ENCODE peak calls at places on chromosomes 16 and 17, in eight cellular contexts. B is ELF-1; S is breast epithelium; H is GM10248; D is GM23248; V is naive thymus-derived CD8-positive, alpha-beta T cell; I is Kasumi-1; M is LHCN-M2. Y is an unnamed sample.
A peak's percentile ranks its signal among the peaks of the same experiment; 100 is the strongest.

GRCh38 chr17:13437966-13438779 is 163.6 kb downstream of the HS3ST3A1 start:
- DNase-seq in H (no peak), V (no peak), I (no peak), S (no peak), M (peak; percentile 60), B (peak; percentile 11), D (peak; percentile 31), Y (no peak)

GRCh38 chr17:15456486-15456885 is 10.9 kb downstream of the CDRT4 start:
- DNase-seq in B (no peak), D (peak; percentile 52), I (no peak), V (no peak), M (peak; percentile 88), H (no peak), S (no peak), Y (no peak)

GRCh38 chr16:67170168-67170947 is at the start of gene NOL3:
- DNase-seq in M (peak; percentile 93), B (peak; percentile 90), I (no peak), D (peak; percentile 88), V (no peak), S (peak; percentile 76), H (peak; percentile 83), Y (peak; percentile 68)

GRCh38 chr17:76147211-76148014 is 6.4 kb upstream of the FOXJ1 start:
- DNase-seq in I (peak; percentile 71), M (peak; percentile 22), V (no peak), D (peak; percentile 48), B (no peak), S (no peak), H (no peak), Y (peak; percentile 51)

GRCh38 chr17:38603786-38604478 is 1.8 kb downstream of the SRCIN1 start:
- DNase-seq in S (no peak), D (no peak), M (no peak), V (no peak), B (no peak), I (no peak), H (no peak), Y (no peak)

GRCh38 chr16:66485361-66485760 is 58.3 kb downstream of the BEAN1 start:
- DNase-seq in D (no peak), M (no peak), B (no peak), S (peak; percentile 15), I (no peak), H (no peak), V (no peak), Y (no peak)

GRCh38 chr17:77281904-77282367 is 141.2 kb downstream of the SEC14L1 start:
- DNase-seq in M (no peak), I (no peak), B (peak; percentile 53), V (no peak), D (no peak), S (no peak), H (no peak), Y (no peak)

GRCh38 chr16:5042574-5043171 is 8.9 kb upstream of the NAGPA start:
- DNase-seq in D (peak; percentile 47), V (no peak), H (no peak), S (no peak), M (peak; percentile 41), B (peak; percentile 45), I (no peak), Y (no peak)

GRCh38 chr16:89827383-89828198 is 684 bp upstream of the SPIRE2 start:
- DNase-seq in H (no peak), M (peak; percentile 62), S (peak; percentile 49), B (peak; percentile 67), I (no peak), V (no peak), D (peak; percentile 55), Y (peak; percentile 46)

GRCh38 chr16:58027341-58028167 is 2.0 kb downstream of the MMP15 start:
- DNase-seq in I (no peak), M (no peak), B (peak; percentile 91), S (no peak), D (peak; percentile 43), V (no peak), H (no peak), Y (no peak)

GRCh38 chr16:84120023-84120422 is 3.3 kb upstream of the MBTPS1 start:
- DNase-seq in H (no peak), M (no peak), D (no peak), S (peak; percentile 4), V (no peak), I (no peak), B (no peak), Y (no peak)

GRCh38 chr16:31869511-31870201 is 4.0 kb upstream of the ZNF267 start:
- DNase-seq in H (peak; percentile 39), I (peak; percentile 100), B (no peak), M (peak; percentile 92), V (peak; percentile 77), S (peak; percentile 38), D (peak; percentile 93), Y (peak; percentile 93)

GRCh38 chr17:80773243-80773991 is 218.2 kb upstream of the CHMP6 start:
- DNase-seq in I (peak; percentile 28), S (no peak), M (no peak), D (peak; percentile 54), B (peak; percentile 73), H (no peak), V (no peak), Y (peak; percentile 42)

GRCh38 chr16:69179255-69180010 is 7.5 kb upstream of the SNTB2 start:
- DNase-seq in B (no peak), V (no peak), D (peak; percentile 89), H (no peak), I (no peak), S (peak; percentile 89), M (peak; percentile 80), Y (no peak)

GRCh38 chr17:73566905-73567782 is 77.1 kb downstream of the SDK2 start:
- DNase-seq in H (no peak), B (peak; percentile 84), V (no peak), I (no peak), S (peak; percentile 38), M (no peak), D (no peak), Y (no peak)

GRCh38 chr17:67765623-67766022 is 47.9 kb downstream of the NOL11 start:
- DNase-seq in D (no peak), M (no peak), B (no peak), H (no peak), I (no peak), V (no peak), S (no peak), Y (no peak)

GRCh38 chr17:82297280-82297803 is 20.1 kb downstream of the CD7 start:
- DNase-seq in V (peak; percentile 76), M (peak; percentile 97), D (peak; percentile 73), H (peak; percentile 75), I (peak; percentile 66), B (no peak), S (peak; percentile 96), Y (no peak)

GRCh38 chr17:17469996-17470395 is 6.8 kb upstream of the MED9 start:
- DNase-seq in M (no peak), V (no peak), D (no peak), S (no peak), H (no peak), I (no peak), B (no peak), Y (no peak)

GRCh38 chr16:11034005-11034404 is 89.6 kb downstream of the CLEC16A start:
- DNase-seq in S (peak; percentile 40), V (no peak), D (peak; percentile 93), M (peak; percentile 60), H (no peak), I (no peak), B (no peak), Y (no peak)

GRCh38 chr16:1002399-1003161 is 21.0 kb downstream of the SOX8 start:
- DNase-seq in H (no peak), M (peak; percentile 92), V (no peak), I (peak; percentile 2), D (peak; percentile 86), B (peak; percentile 54), S (peak; percentile 62), Y (no peak)

GRCh38 chr17:4609761-4610160 is 25.4 kb downstream of the SMTNL2 start:
- DNase-seq in I (no peak), V (no peak), S (no peak), B (no peak), M (no peak), H (no peak), D (no peak), Y (no peak)

GRCh38 chr16:17414421-17414820 is 56.3 kb downstream of the XYLT1 start:
- DNase-seq in I (peak; percentile 1), B (no peak), D (no peak), M (no peak), V (no peak), S (no peak), H (peak; percentile 35), Y (peak; percentile 36)

GRCh38 chr16:883781-884180 is 83.2 kb upstream of the GNG13 start:
- DNase-seq in I (no peak), H (no peak), M (no peak), B (no peak), D (no peak), S (no peak), V (no peak), Y (no peak)

Y was measured in KBM-7.